ENCODE peak calls at places on chromosomes 16 and 17, in seven cellular contexts. Z is cardiac fibroblast; I is glutamatergic neuron; A is progenitor cell of endocrine pancreas; T is NAMALWA; M is stimulated activated CD4-positive, alpha-beta T cell treated with anti-CD3 and anti-CD28 coated beads, Interleukin-12 subunit alpha, Interleukin-12 subunit beta, amount 100 ng/mL, for 24 hours; V is AG09309. F is an unnamed sample.

GRCh38 chr17:60599220-60599619 is 773 bp upstream of the PPM1D start:
- DNase-seq in A (no peak), M (no peak), T (no peak), Z (no peak), I (no peak), V (no peak), F (no peak)

GRCh38 chr16:49183911-49184310 is 97.7 kb downstream of the CBLN1 start:
- DNase-seq in Z (no peak), T (peak; percentile 51), M (no peak), I (peak; percentile 55), A (peak; percentile 16), V (no peak), F (no peak)

GRCh38 chr16:82062645-82063058 is 27.6 kb downstream of the HSD17B2 start:
- DNase-seq in V (peak; percentile 67), M (no peak), T (no peak), A (no peak), I (no peak), Z (peak; percentile 59), F (peak; percentile 26)

GRCh38 chr17:75630071-75630917 is 2.9 kb upstream of the SMIM5 start:
- DNase-seq in V (no peak), M (no peak), T (no peak), Z (no peak), I (no peak), A (no peak), F (no peak)

GRCh38 chr17:28950017-28950751 is 1.1 kb downstream of the PHF12 start:
- DNase-seq in I (peak; percentile 65), Z (peak; percentile 52), M (peak; percentile 39), A (no peak), V (no peak), T (peak; percentile 70), F (no peak)

GRCh38 chr17:49217651-49218413 is 7.3 kb downstream of the ABI3 start:
- DNase-seq in V (no peak), I (no peak), Z (no peak), T (peak; percentile 78), A (no peak), M (peak; percentile 34), F (no peak)

GRCh38 chr17:42221886-42222745 is 27.8 kb upstream of the GHDC start:
- DNase-seq in Z (peak; percentile 82), T (peak; percentile 71), A (no peak), V (no peak), M (peak; percentile 24), I (peak; percentile 49), F (peak; percentile 26)

GRCh38 chr17:66406701-66407644 is 104.6 kb downstream of the PRKCA start:
- DNase-seq in I (no peak), Z (no peak), M (no peak), T (no peak), A (no peak), V (no peak), F (no peak)

GRCh38 chr17:81365601-81366585 is 29.4 kb upstream of the BAHCC1 start:
- DNase-seq in A (no peak), Z (peak; percentile 85), T (no peak), V (no peak), I (no peak), M (no peak), F (no peak)

GRCh38 chr17:67365762-67366192 is 600 bp downstream of the PSMD12 start:
- DNase-seq in V (no peak), I (no peak), A (no peak), Z (peak; percentile 63), M (no peak), T (peak; percentile 53), F (peak; percentile 60)

GRCh38 chr17:55547027-55547670 is 35.9 kb upstream of the SMIM36 start:
- DNase-seq in V (no peak), Z (no peak), M (no peak), I (no peak), A (no peak), T (no peak), F (no peak)

GRCh38 chr17:30505868-30506417 is 28.7 kb downstream of the GOSR1 start:
- DNase-seq in T (no peak), Z (no peak), V (no peak), I (no peak), A (no peak), M (no peak), F (no peak)

GRCh38 chr17:17269926-17270773 is 10.9 kb downstream of the COPS3 start:
- DNase-seq in Z (no peak), M (no peak), V (no peak), I (no peak), T (peak; percentile 24), A (no peak), F (no peak)

GRCh38 chr16:31008154-31008950 is 2.1 kb downstream of the STX1B start:
- DNase-seq in A (no peak), Z (no peak), M (no peak), V (no peak), I (no peak), T (no peak), F (no peak)

GRCh38 chr17:12768267-12768666 is 21.0 kb upstream of the ARHGAP44 start:
- DNase-seq in T (no peak), M (no peak), Z (peak; percentile 6), I (no peak), V (no peak), A (no peak), F (no peak)

GRCh38 chr17:46063239-46063638 is 64.2 kb downstream of the STH start:
- DNase-seq in I (no peak), Z (peak; percentile 63), T (no peak), A (no peak), V (peak; percentile 56), M (no peak), F (no peak)

GRCh38 chr16:88357306-88358032 is 25.3 kb upstream of the ZNF469 start:
- DNase-seq in M (no peak), V (peak; percentile 37), I (peak; percentile 5), Z (no peak), T (no peak), A (no peak), F (no peak)

GRCh38 chr17:75645889-75646625 is 12.8 kb downstream of the SMIM5 start:
- DNase-seq in A (peak; percentile 79), M (no peak), I (no peak), T (no peak), Z (no peak), V (no peak), F (no peak)

GRCh38 chr16:11599579-11599978 is 12.9 kb upstream of the LITAF start:
- DNase-seq in T (no peak), A (no peak), Z (no peak), M (no peak), V (no peak), I (no peak), F (no peak)

GRCh38 chr17:15092762-15093161 is 172.4 kb downstream of the PMP22 start:
- DNase-seq in A (no peak), I (no peak), T (no peak), V (peak; percentile 3), Z (no peak), M (no peak), F (no peak)

GRCh38 chr17:63993368-63993990 is 4.7 kb upstream of the PRR29 start:
- DNase-seq in T (no peak), M (no peak), I (no peak), A (no peak), V (no peak), Z (no peak), F (no peak)

GRCh38 chr17:7842380-7842949 is 8.4 kb downstream of the KDM6B start:
- DNase-seq in T (peak; percentile 77), Z (peak; percentile 88), A (no peak), V (no peak), M (peak; percentile 95), I (no peak), F (peak; percentile 90)

GRCh38 chr17:33582661-33583060 is 289.6 kb upstream of the ASIC2 start:
- DNase-seq in V (no peak), Z (no peak), M (no peak), I (no peak), T (no peak), A (no peak), F (no peak)

GRCh38 chr17:62876664-62877411 is 68.7 kb upstream of the MARCHF10 start:
- DNase-seq in V (no peak), M (no peak), I (no peak), A (no peak), Z (peak; percentile 24), T (no peak), F (peak; percentile 40)

GRCh38 chr17:80833952-80834895 is 157.4 kb upstream of the CHMP6 start:
- DNase-seq in I (no peak), A (no peak), V (peak; percentile 54), M (no peak), Z (peak; percentile 76), T (no peak), F (peak; percentile 88)

GRCh38 chr17:39960406-39961053 is 2.3 kb upstream of the GSDMA start:
- DNase-seq in Z (no peak), M (no peak), I (no peak), A (no peak), V (no peak), T (no peak), F (no peak)

GRCh38 chr17:77329741-77330531 is 189.2 kb downstream of the SEC14L1 start:
- DNase-seq in M (no peak), Z (no peak), T (no peak), A (no peak), V (no peak), I (no peak), F (no peak)

GRCh38 chr17:16001498-16001897 is 1.9 kb downstream of the TTC19 start:
- DNase-seq in V (no peak), Z (peak; percentile 34), A (no peak), M (no peak), I (no peak), T (no peak), F (no peak)

GRCh38 chr16:649646-650045 is 481 bp downstream of the WDR90 start:
- DNase-seq in M (no peak), Z (no peak), T (no peak), A (no peak), I (no peak), V (no peak), F (no peak)